ENCODE peak calls at places on chromosomes 2 and 18, in seven cellular contexts. One of them, this sample, is unnamed.
A peak's percentile ranks its signal among the peaks of the same experiment; 100 is the strongest.

GRCh38 chr2:103963331-103963730 is 890.6 kb upstream of the POU3F3 start:
- DNase-seq in CD8-positive, alpha-beta memory T cell: no peak
- DNase-seq in sigmoid colon: no peak
- DNase-seq in SK-N-SH: no peak
- DNase-seq in NCI-H2081: no peak
- DNase-seq in SW480: peak; percentile 23
- DNase-seq in right cardiac atrium: no peak
- DNase-seq in this sample: no peak

GRCh38 chr2:239224249-239224605 is 176.6 kb downstream of the HDAC4 start:
- DNase-seq in CD8-positive, alpha-beta memory T cell: no peak
- DNase-seq in sigmoid colon: no peak
- DNase-seq in SK-N-SH: no peak
- DNase-seq in NCI-H2081: no peak
- DNase-seq in SW480: peak; percentile 90
- DNase-seq in right cardiac atrium: no peak
- DNase-seq in this sample: no peak

GRCh38 chr2:119011162-119011909 is 69.3 kb downstream of the MARCO start:
- DNase-seq in CD8-positive, alpha-beta memory T cell: no peak
- DNase-seq in sigmoid colon: no peak
- DNase-seq in SK-N-SH: peak; percentile 92
- DNase-seq in NCI-H2081: peak; percentile 55
- DNase-seq in SW480: peak; percentile 35
- DNase-seq in right cardiac atrium: peak; percentile 43
- DNase-seq in this sample: peak; percentile 28

GRCh38 chr2:46296216-46296839 is 879 bp upstream of the EPAS1 start:
- DNase-seq in CD8-positive, alpha-beta memory T cell: no peak
- DNase-seq in sigmoid colon: peak; percentile 79
- DNase-seq in SK-N-SH: no peak
- DNase-seq in NCI-H2081: no peak
- DNase-seq in SW480: peak; percentile 39
- DNase-seq in right cardiac atrium: peak; percentile 66
- DNase-seq in this sample: peak; percentile 38

GRCh38 chr18:79405781-79406575 is 10.2 kb downstream of the NFATC1 start:
- DNase-seq in CD8-positive, alpha-beta memory T cell: peak; percentile 94
- DNase-seq in sigmoid colon: no peak
- DNase-seq in SK-N-SH: no peak
- DNase-seq in NCI-H2081: no peak
- DNase-seq in SW480: no peak
- DNase-seq in right cardiac atrium: peak; percentile 65
- DNase-seq in this sample: peak; percentile 53

GRCh38 chr2:42136832-42137821 is 32.0 kb upstream of the EML4 start:
- DNase-seq in CD8-positive, alpha-beta memory T cell: no peak
- DNase-seq in sigmoid colon: no peak
- DNase-seq in SK-N-SH: no peak
- DNase-seq in NCI-H2081: no peak
- DNase-seq in SW480: no peak
- DNase-seq in right cardiac atrium: no peak
- DNase-seq in this sample: no peak

GRCh38 chr2:38485734-38486133 is 108.7 kb upstream of the ATL2 start:
- DNase-seq in CD8-positive, alpha-beta memory T cell: no peak
- DNase-seq in sigmoid colon: no peak
- DNase-seq in SK-N-SH: no peak
- DNase-seq in NCI-H2081: no peak
- DNase-seq in SW480: no peak
- DNase-seq in right cardiac atrium: no peak
- DNase-seq in this sample: peak; percentile 44

GRCh38 chr2:174263989-174264388 is 15.7 kb upstream of the OLA1 start:
- DNase-seq in CD8-positive, alpha-beta memory T cell: no peak
- DNase-seq in sigmoid colon: no peak
- DNase-seq in SK-N-SH: no peak
- DNase-seq in NCI-H2081: no peak
- DNase-seq in SW480: peak; percentile 89
- DNase-seq in right cardiac atrium: no peak
- DNase-seq in this sample: no peak

GRCh38 chr2:241949736-241950412 is 80.3 kb downstream of the RTP5 start:
- DNase-seq in CD8-positive, alpha-beta memory T cell: no peak
- DNase-seq in sigmoid colon: peak; percentile 18
- DNase-seq in SK-N-SH: no peak
- DNase-seq in NCI-H2081: no peak
- DNase-seq in SW480: no peak
- DNase-seq in right cardiac atrium: no peak
- DNase-seq in this sample: no peak

GRCh38 chr2:43270930-43271615 is 44.7 kb upstream of the ZFP36L2 start:
- DNase-seq in CD8-positive, alpha-beta memory T cell: no peak
- DNase-seq in sigmoid colon: no peak
- DNase-seq in SK-N-SH: no peak
- DNase-seq in NCI-H2081: no peak
- DNase-seq in SW480: no peak
- DNase-seq in right cardiac atrium: no peak
- DNase-seq in this sample: no peak

GRCh38 chr2:150548527-150548926 is 61.1 kb upstream of the RND3 start:
- DNase-seq in CD8-positive, alpha-beta memory T cell: no peak
- DNase-seq in sigmoid colon: no peak
- DNase-seq in SK-N-SH: peak; percentile 30
- DNase-seq in NCI-H2081: peak; percentile 28
- DNase-seq in SW480: peak; percentile 16
- DNase-seq in right cardiac atrium: no peak
- DNase-seq in this sample: peak; percentile 58

GRCh38 chr2:55148269-55148668 is 83.8 kb downstream of the CLHC1 start:
- DNase-seq in CD8-positive, alpha-beta memory T cell: no peak
- DNase-seq in sigmoid colon: no peak
- DNase-seq in SK-N-SH: no peak
- DNase-seq in NCI-H2081: peak; percentile 63
- DNase-seq in SW480: no peak
- DNase-seq in right cardiac atrium: no peak
- DNase-seq in this sample: no peak

GRCh38 chr2:207224814-207225482 is 59.2 kb upstream of the KLF7 start:
- DNase-seq in CD8-positive, alpha-beta memory T cell: no peak
- DNase-seq in sigmoid colon: no peak
- DNase-seq in SK-N-SH: no peak
- DNase-seq in NCI-H2081: no peak
- DNase-seq in SW480: no peak
- DNase-seq in right cardiac atrium: no peak
- DNase-seq in this sample: no peak

GRCh38 chr2:223828314-223828713 is 9.1 kb downstream of the AP1S3 start:
- DNase-seq in CD8-positive, alpha-beta memory T cell: no peak
- DNase-seq in sigmoid colon: no peak
- DNase-seq in SK-N-SH: no peak
- DNase-seq in NCI-H2081: no peak
- DNase-seq in SW480: no peak
- DNase-seq in right cardiac atrium: no peak
- DNase-seq in this sample: no peak

GRCh38 chr2:174778479-174778962 is 14.2 kb upstream of the CHRNA1 start:
- DNase-seq in CD8-positive, alpha-beta memory T cell: peak; percentile 93
- DNase-seq in sigmoid colon: no peak
- DNase-seq in SK-N-SH: no peak
- DNase-seq in NCI-H2081: no peak
- DNase-seq in SW480: peak; percentile 99
- DNase-seq in right cardiac atrium: peak; percentile 60
- DNase-seq in this sample: peak; percentile 77

GRCh38 chr2:189862751-189863150 is 78.5 kb downstream of the PMS1 start:
- DNase-seq in CD8-positive, alpha-beta memory T cell: no peak
- DNase-seq in sigmoid colon: no peak
- DNase-seq in SK-N-SH: no peak
- DNase-seq in NCI-H2081: no peak
- DNase-seq in SW480: no peak
- DNase-seq in right cardiac atrium: no peak
- DNase-seq in this sample: no peak

GRCh38 chr2:166234112-166234846 is 106.5 kb upstream of the SCN1A start:
- DNase-seq in CD8-positive, alpha-beta memory T cell: no peak
- DNase-seq in sigmoid colon: no peak
- DNase-seq in SK-N-SH: no peak
- DNase-seq in NCI-H2081: no peak
- DNase-seq in SW480: no peak
- DNase-seq in right cardiac atrium: no peak
- DNase-seq in this sample: no peak

GRCh38 chr2:112096098-112096497 is 41.0 kb downstream of the TMEM87B start:
- DNase-seq in CD8-positive, alpha-beta memory T cell: no peak
- DNase-seq in sigmoid colon: no peak
- DNase-seq in SK-N-SH: no peak
- DNase-seq in NCI-H2081: no peak
- DNase-seq in SW480: no peak
- DNase-seq in right cardiac atrium: no peak
- DNase-seq in this sample: no peak

GRCh38 chr2:63132020-63132419 is 81.4 kb downstream of the OTX1 start:
- DNase-seq in CD8-positive, alpha-beta memory T cell: no peak
- DNase-seq in sigmoid colon: no peak
- DNase-seq in SK-N-SH: no peak
- DNase-seq in NCI-H2081: no peak
- DNase-seq in SW480: no peak
- DNase-seq in right cardiac atrium: no peak
- DNase-seq in this sample: no peak

GRCh38 chr2:46364797-46365457 is 67.7 kb downstream of the EPAS1 start:
- DNase-seq in CD8-positive, alpha-beta memory T cell: no peak
- DNase-seq in sigmoid colon: no peak
- DNase-seq in SK-N-SH: peak; percentile 80
- DNase-seq in NCI-H2081: peak; percentile 43
- DNase-seq in SW480: peak; percentile 63
- DNase-seq in right cardiac atrium: no peak
- DNase-seq in this sample: peak; percentile 80

GRCh38 chr2:237677951-237678481 is 50.6 kb downstream of the LRRFIP1 start:
- DNase-seq in CD8-positive, alpha-beta memory T cell: no peak
- DNase-seq in sigmoid colon: peak; percentile 85
- DNase-seq in SK-N-SH: no peak
- DNase-seq in NCI-H2081: no peak
- DNase-seq in SW480: no peak
- DNase-seq in right cardiac atrium: no peak
- DNase-seq in this sample: peak; percentile 93

GRCh38 chr2:70558195-70558808 is 4.7 kb upstream of the TGFA start:
- DNase-seq in CD8-positive, alpha-beta memory T cell: no peak
- DNase-seq in sigmoid colon: no peak
- DNase-seq in SK-N-SH: no peak
- DNase-seq in NCI-H2081: no peak
- DNase-seq in SW480: peak; percentile 23
- DNase-seq in right cardiac atrium: no peak
- DNase-seq in this sample: no peak

GRCh38 chr2:218260742-218261423 is at the start of gene GPBAR1:
- DNase-seq in CD8-positive, alpha-beta memory T cell: no peak
- DNase-seq in sigmoid colon: peak; percentile 82
- DNase-seq in SK-N-SH: no peak
- DNase-seq in NCI-H2081: no peak
- DNase-seq in SW480: no peak
- DNase-seq in right cardiac atrium: peak; percentile 79
- DNase-seq in this sample: no peak

GRCh38 chr2:241066893-241067341 is 35.2 kb downstream of the MTERF4 start:
- DNase-seq in CD8-positive, alpha-beta memory T cell: no peak
- DNase-seq in sigmoid colon: peak; percentile 64
- DNase-seq in SK-N-SH: peak; percentile 32
- DNase-seq in NCI-H2081: no peak
- DNase-seq in SW480: no peak
- DNase-seq in right cardiac atrium: no peak
- DNase-seq in this sample: no peak

GRCh38 chr2:1856922-1857321 is 112.6 kb upstream of the PXDN start:
- DNase-seq in CD8-positive, alpha-beta memory T cell: no peak
- DNase-seq in sigmoid colon: no peak
- DNase-seq in SK-N-SH: no peak
- DNase-seq in NCI-H2081: no peak
- DNase-seq in SW480: no peak
- DNase-seq in right cardiac atrium: no peak
- DNase-seq in this sample: no peak

GRCh38 chr2:179440642-179441251 is 176.1 kb upstream of the SESTD1 start:
- DNase-seq in CD8-positive, alpha-beta memory T cell: no peak
- DNase-seq in sigmoid colon: no peak
- DNase-seq in SK-N-SH: peak; percentile 25
- DNase-seq in NCI-H2081: peak; percentile 43
- DNase-seq in SW480: peak; percentile 35
- DNase-seq in right cardiac atrium: no peak
- DNase-seq in this sample: peak; percentile 78

GRCh38 chr2:226660524-226660923 is 139.1 kb downstream of the IRS1 start:
- DNase-seq in CD8-positive, alpha-beta memory T cell: no peak
- DNase-seq in sigmoid colon: peak; percentile 85
- DNase-seq in SK-N-SH: no peak
- DNase-seq in NCI-H2081: no peak
- DNase-seq in SW480: no peak
- DNase-seq in right cardiac atrium: peak; percentile 58
- DNase-seq in this sample: peak; percentile 1

GRCh38 chr2:67997528-67998267 is 65.1 kb downstream of the C1D start:
- DNase-seq in CD8-positive, alpha-beta memory T cell: no peak
- DNase-seq in sigmoid colon: no peak
- DNase-seq in SK-N-SH: no peak
- DNase-seq in NCI-H2081: no peak
- DNase-seq in SW480: no peak
- DNase-seq in right cardiac atrium: no peak
- DNase-seq in this sample: no peak

GRCh38 chr2:220674033-220674432 is 898.1 kb downstream of the EPHA4 start:
- DNase-seq in CD8-positive, alpha-beta memory T cell: no peak
- DNase-seq in sigmoid colon: no peak
- DNase-seq in SK-N-SH: no peak
- DNase-seq in NCI-H2081: no peak
- DNase-seq in SW480: no peak
- DNase-seq in right cardiac atrium: no peak
- DNase-seq in this sample: no peak

GRCh38 chr2:119243621-119244020 is 20.0 kb downstream of the STEAP3 start:
- DNase-seq in CD8-positive, alpha-beta memory T cell: no peak
- DNase-seq in sigmoid colon: no peak
- DNase-seq in SK-N-SH: no peak
- DNase-seq in NCI-H2081: no peak
- DNase-seq in SW480: no peak
- DNase-seq in right cardiac atrium: no peak
- DNase-seq in this sample: no peak

GRCh38 chr18:25678226-25678625 is 326.3 kb upstream of the ZNF521 start:
- DNase-seq in CD8-positive, alpha-beta memory T cell: no peak
- DNase-seq in sigmoid colon: no peak
- DNase-seq in SK-N-SH: no peak
- DNase-seq in NCI-H2081: no peak
- DNase-seq in SW480: peak; percentile 63
- DNase-seq in right cardiac atrium: no peak
- DNase-seq in this sample: no peak

GRCh38 chr2:46521215-46521683 is 41.9 kb downstream of the TMEM247 start:
- DNase-seq in CD8-positive, alpha-beta memory T cell: no peak
- DNase-seq in sigmoid colon: peak; percentile 92
- DNase-seq in SK-N-SH: no peak
- DNase-seq in NCI-H2081: no peak
- DNase-seq in SW480: no peak
- DNase-seq in right cardiac atrium: peak; percentile 88
- DNase-seq in this sample: peak; percentile 17

GRCh38 chr18:46502444-46502843 is 154.6 kb downstream of the LOXHD1 start:
- DNase-seq in CD8-positive, alpha-beta memory T cell: no peak
- DNase-seq in sigmoid colon: peak; percentile 24
- DNase-seq in SK-N-SH: no peak
- DNase-seq in NCI-H2081: no peak
- DNase-seq in SW480: no peak
- DNase-seq in right cardiac atrium: no peak
- DNase-seq in this sample: peak; percentile 41

GRCh38 chr2:134669731-134670669 is 48.8 kb downstream of the TMEM163 start:
- DNase-seq in CD8-positive, alpha-beta memory T cell: peak; percentile 87
- DNase-seq in sigmoid colon: no peak
- DNase-seq in SK-N-SH: no peak
- DNase-seq in NCI-H2081: no peak
- DNase-seq in SW480: peak; percentile 97
- DNase-seq in right cardiac atrium: no peak
- DNase-seq in this sample: no peak

GRCh38 chr2:30940805-30941204 is 133.6 kb upstream of the CAPN13 start:
- DNase-seq in CD8-positive, alpha-beta memory T cell: no peak
- DNase-seq in sigmoid colon: no peak
- DNase-seq in SK-N-SH: no peak
- DNase-seq in NCI-H2081: no peak
- DNase-seq in SW480: no peak
- DNase-seq in right cardiac atrium: no peak
- DNase-seq in this sample: no peak

GRCh38 chr2:161352718-161353117 is 44.5 kb downstream of the PSMD14 start:
- DNase-seq in CD8-positive, alpha-beta memory T cell: no peak
- DNase-seq in sigmoid colon: no peak
- DNase-seq in SK-N-SH: no peak
- DNase-seq in NCI-H2081: no peak
- DNase-seq in SW480: no peak
- DNase-seq in right cardiac atrium: no peak
- DNase-seq in this sample: no peak

GRCh38 chr2:197975956-197976519 is 171.6 kb downstream of the PLCL1 start:
- DNase-seq in CD8-positive, alpha-beta memory T cell: no peak
- DNase-seq in sigmoid colon: no peak
- DNase-seq in SK-N-SH: no peak
- DNase-seq in NCI-H2081: no peak
- DNase-seq in SW480: no peak
- DNase-seq in right cardiac atrium: no peak
- DNase-seq in this sample: no peak

GRCh38 chr2:49129034-49129433 is 25.3 kb downstream of the FSHR start:
- DNase-seq in CD8-positive, alpha-beta memory T cell: no peak
- DNase-seq in sigmoid colon: no peak
- DNase-seq in SK-N-SH: no peak
- DNase-seq in NCI-H2081: no peak
- DNase-seq in SW480: no peak
- DNase-seq in right cardiac atrium: no peak
- DNase-seq in this sample: no peak

This sample was measured in Kasumi-1.